ENCODE peak calls at places on chromosomes 13 and 19, in nine cellular contexts. One of them, this sample, is unnamed.

GRCh38 chr13:49302817-49303216 is 55.1 kb downstream of the CDADC1 start:
- DNase-seq in tibial artery: no peak
- DNase-seq in ovary: no peak
- DNase-seq in C1 segment of cervical spinal cord: no peak
- DNase-seq in nucleus accumbens: no peak
- DNase-seq in kidney tubule cell: no peak
- DNase-seq in stimulated activated CD4-positive, alpha-beta T cell treated with anti-CD3 and anti-CD28 coated beads, Interleukin-4, amount 100 ng/mL, for 1 hour: no peak
- DNase-seq in psoas muscle: no peak
- DNase-seq in NCI-H1417: peak; percentile 66
- DNase-seq in this sample: no peak

GRCh38 chr13:46561691-46562090 is 8.7 kb downstream of the LRCH1 start:
- DNase-seq in ovary: no peak
- DNase-seq in nucleus accumbens: no peak
- DNase-seq in psoas muscle: no peak
- DNase-seq in NCI-H1417: no peak
- DNase-seq in tibial artery: no peak
- DNase-seq in kidney tubule cell: no peak
- DNase-seq in C1 segment of cervical spinal cord: no peak
- DNase-seq in stimulated activated CD4-positive, alpha-beta T cell treated with anti-CD3 and anti-CD28 coated beads, Interleukin-4, amount 100 ng/mL, for 1 hour: no peak
- DNase-seq in this sample: no peak

GRCh38 chr19:34309368-34310138 is 55.2 kb downstream of the GARRE1 start:
- DNase-seq in stimulated activated CD4-positive, alpha-beta T cell treated with anti-CD3 and anti-CD28 coated beads, Interleukin-4, amount 100 ng/mL, for 1 hour: no peak
- DNase-seq in C1 segment of cervical spinal cord: no peak
- DNase-seq in tibial artery: no peak
- DNase-seq in NCI-H1417: no peak
- DNase-seq in ovary: no peak
- DNase-seq in nucleus accumbens: no peak
- DNase-seq in kidney tubule cell: no peak
- DNase-seq in psoas muscle: no peak
- DNase-seq in this sample: no peak

GRCh38 chr13:52414051-52414450 is 8.1 kb upstream of the THSD1 start:
- DNase-seq in kidney tubule cell: no peak
- DNase-seq in stimulated activated CD4-positive, alpha-beta T cell treated with anti-CD3 and anti-CD28 coated beads, Interleukin-4, amount 100 ng/mL, for 1 hour: no peak
- DNase-seq in psoas muscle: no peak
- DNase-seq in NCI-H1417: no peak
- DNase-seq in nucleus accumbens: no peak
- DNase-seq in C1 segment of cervical spinal cord: no peak
- DNase-seq in tibial artery: no peak
- DNase-seq in ovary: no peak
- DNase-seq in this sample: no peak

GRCh38 chr13:112702983-112703379 is 13.1 kb downstream of the ATP11A start:
- DNase-seq in ovary: no peak
- DNase-seq in stimulated activated CD4-positive, alpha-beta T cell treated with anti-CD3 and anti-CD28 coated beads, Interleukin-4, amount 100 ng/mL, for 1 hour: no peak
- DNase-seq in C1 segment of cervical spinal cord: no peak
- DNase-seq in kidney tubule cell: no peak
- DNase-seq in nucleus accumbens: no peak
- DNase-seq in NCI-H1417: no peak
- DNase-seq in psoas muscle: no peak
- DNase-seq in tibial artery: no peak
- DNase-seq in this sample: no peak

GRCh38 chr13:58620171-58620570 is 988.6 kb downstream of the PCDH17 start:
- DNase-seq in nucleus accumbens: no peak
- DNase-seq in tibial artery: no peak
- DNase-seq in C1 segment of cervical spinal cord: no peak
- DNase-seq in NCI-H1417: no peak
- DNase-seq in psoas muscle: no peak
- DNase-seq in ovary: no peak
- DNase-seq in kidney tubule cell: no peak
- DNase-seq in stimulated activated CD4-positive, alpha-beta T cell treated with anti-CD3 and anti-CD28 coated beads, Interleukin-4, amount 100 ng/mL, for 1 hour: no peak
- DNase-seq in this sample: no peak

GRCh38 chr19:43634516-43634876 is 5.2 kb downstream of the CADM4 start:
- DNase-seq in tibial artery: no peak
- DNase-seq in NCI-H1417: no peak
- DNase-seq in kidney tubule cell: no peak
- DNase-seq in C1 segment of cervical spinal cord: peak; percentile 50
- DNase-seq in psoas muscle: no peak
- DNase-seq in nucleus accumbens: peak; percentile 75
- DNase-seq in ovary: peak; percentile 37
- DNase-seq in stimulated activated CD4-positive, alpha-beta T cell treated with anti-CD3 and anti-CD28 coated beads, Interleukin-4, amount 100 ng/mL, for 1 hour: no peak
- DNase-seq in this sample: no peak

GRCh38 chr19:1122972-1123363 is 19.2 kb downstream of the GPX4 start:
- DNase-seq in C1 segment of cervical spinal cord: no peak
- DNase-seq in stimulated activated CD4-positive, alpha-beta T cell treated with anti-CD3 and anti-CD28 coated beads, Interleukin-4, amount 100 ng/mL, for 1 hour: no peak
- DNase-seq in NCI-H1417: no peak
- DNase-seq in kidney tubule cell: peak; percentile 74
- DNase-seq in psoas muscle: peak; percentile 78
- DNase-seq in tibial artery: no peak
- DNase-seq in nucleus accumbens: no peak
- DNase-seq in ovary: peak; percentile 52
- DNase-seq in this sample: peak; percentile 70

GRCh38 chr13:79245937-79246574 is 160.0 kb downstream of the RBM26 start:
- DNase-seq in stimulated activated CD4-positive, alpha-beta T cell treated with anti-CD3 and anti-CD28 coated beads, Interleukin-4, amount 100 ng/mL, for 1 hour: no peak
- DNase-seq in kidney tubule cell: peak; percentile 1
- DNase-seq in ovary: no peak
- DNase-seq in psoas muscle: no peak
- DNase-seq in C1 segment of cervical spinal cord: no peak
- DNase-seq in nucleus accumbens: no peak
- DNase-seq in NCI-H1417: no peak
- DNase-seq in tibial artery: no peak
- DNase-seq in this sample: no peak

GRCh38 chr13:95235199-95235726 is 66.0 kb downstream of the ABCC4 start:
- DNase-seq in nucleus accumbens: no peak
- DNase-seq in NCI-H1417: no peak
- DNase-seq in tibial artery: no peak
- DNase-seq in kidney tubule cell: no peak
- DNase-seq in C1 segment of cervical spinal cord: no peak
- DNase-seq in stimulated activated CD4-positive, alpha-beta T cell treated with anti-CD3 and anti-CD28 coated beads, Interleukin-4, amount 100 ng/mL, for 1 hour: no peak
- DNase-seq in psoas muscle: no peak
- DNase-seq in ovary: no peak
- DNase-seq in this sample: no peak

GRCh38 chr13:95858286-95859075 is 181.5 kb downstream of the DNAJC3 start:
- DNase-seq in stimulated activated CD4-positive, alpha-beta T cell treated with anti-CD3 and anti-CD28 coated beads, Interleukin-4, amount 100 ng/mL, for 1 hour: no peak
- DNase-seq in tibial artery: no peak
- DNase-seq in psoas muscle: no peak
- DNase-seq in C1 segment of cervical spinal cord: no peak
- DNase-seq in NCI-H1417: no peak
- DNase-seq in ovary: no peak
- DNase-seq in kidney tubule cell: no peak
- DNase-seq in nucleus accumbens: no peak
- DNase-seq in this sample: no peak